ENCODE peak calls at places on chromosomes 3 and 15, in nine cellular contexts. B is right lobe of liver, T is kidney epithelial cell, C is HepG2, A is fibroblast of mammary gland, Q is epithelial cell of esophagus, I is fibroblast of pulmonary artery, Y is lower lobe of right lung, W is cardiac fibroblast. S is an unnamed sample.

GRCh38 chr15:66145242-66146182 is 108.0 kb downstream of the MEGF11 start:
- DNase-seq in Q (no peak), T (peak), I (no peak), C (no peak), A (no peak), Y (no peak), W (no peak), B (no peak), S (no peak)

GRCh38 chr3:128285042-128285924 is 132.0 kb downstream of the EEFSEC start:
- DNase-seq in A (no peak), T (no peak), I (no peak), B (no peak), C (no peak), Y (no peak), W (no peak), Q (no peak), S (no peak)

GRCh38 chr15:73899197-73900128 is 26.1 kb downstream of the TBC1D21 start:
- DNase-seq in C (no peak), I (no peak), W (no peak), Q (no peak), T (no peak), B (no peak), Y (no peak), A (peak), S (no peak)

GRCh38 chr3:64667887-64668581 is 19.8 kb downstream of the ADAMTS9 start:
- DNase-seq in A (no peak), Y (peak), T (no peak), I (no peak), W (no peak), Q (no peak), B (peak), C (no peak), S (no peak)

GRCh38 chr3:149473314-149473990 is 1.0 kb upstream of the TM4SF4 start:
- DNase-seq in I (peak), C (no peak), W (peak), B (no peak), Q (peak), T (peak), Y (peak), A (peak), S (peak)

GRCh38 chr15:93331545-93332117 is 242.6 kb upstream of the RGMA start:
- DNase-seq in I (no peak), T (no peak), Q (no peak), B (no peak), C (no peak), A (no peak), W (no peak), Y (no peak), S (no peak)

GRCh38 chr15:62502451-62502850 is 337.4 kb upstream of the C2CD4B start:
- DNase-seq in A (peak), B (no peak), Q (no peak), Y (no peak), I (no peak), C (no peak), T (no peak), W (no peak), S (no peak)

GRCh38 chr3:123448503-123449091 is at the start of gene ADCY5:
- DNase-seq in I (no peak), A (no peak), T (no peak), B (peak), C (no peak), Y (no peak), Q (peak), W (no peak), S (no peak)

GRCh38 chr3:150147776-150148175 is 177.1 kb upstream of the PFN2 start:
- DNase-seq in T (no peak), A (peak), B (no peak), Y (no peak), W (peak), C (no peak), I (peak), Q (peak), S (peak)

GRCh38 chr3:149247929-149248691 is 26.5 kb upstream of the CP start:
- DNase-seq in Q (peak), I (peak), A (no peak), T (no peak), Y (no peak), W (peak), C (peak), B (no peak), S (peak)

GRCh38 chr3:17640466-17640865 is 102.0 kb downstream of the TBC1D5 start:
- DNase-seq in Y (no peak), A (peak), I (peak), W (peak), C (no peak), Q (peak), B (no peak), T (no peak), S (peak)

GRCh38 chr15:26224266-26224665 is 361.1 kb upstream of the ATP10A start:
- DNase-seq in C (no peak), Y (no peak), I (no peak), B (no peak), Q (no peak), T (no peak), A (no peak), W (no peak), S (no peak)

DNA sequence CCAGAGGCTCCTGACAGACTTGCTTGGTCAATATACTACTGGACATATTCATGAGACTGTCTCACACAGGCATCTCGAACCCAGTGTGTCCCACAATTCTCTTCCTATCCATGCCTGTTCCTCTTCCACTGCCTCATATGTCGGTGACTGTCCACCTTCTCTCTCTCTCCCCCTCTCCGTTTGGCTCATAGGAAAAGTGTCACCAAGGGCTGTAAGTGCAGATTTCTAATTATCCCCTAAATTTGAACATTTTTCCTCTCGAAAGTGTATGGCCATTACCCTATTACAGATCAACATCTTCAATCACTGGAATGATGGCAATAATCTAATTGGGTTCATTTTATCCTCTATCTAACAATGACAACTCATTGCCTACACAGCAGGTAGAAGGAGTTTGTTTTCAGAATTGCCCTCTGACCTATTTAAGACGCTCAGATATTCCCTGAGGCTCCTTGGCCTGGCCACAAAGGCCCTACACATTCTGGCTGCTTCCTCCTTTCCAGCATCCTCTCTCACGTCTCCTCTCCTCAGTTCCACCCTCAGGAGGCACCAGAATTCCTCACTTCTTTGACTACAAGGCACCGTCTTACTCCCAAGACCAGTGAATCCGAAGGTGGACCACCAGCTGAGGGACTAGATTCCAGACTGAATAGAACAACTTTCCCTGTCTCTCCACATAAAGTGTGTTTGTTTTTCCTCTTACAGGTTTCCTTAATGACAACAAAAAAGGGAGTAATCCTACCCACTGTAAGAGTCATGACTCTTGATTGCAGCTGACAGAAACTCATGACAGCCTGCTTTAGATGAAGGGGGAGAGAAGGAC is 22.2 kb upstream of the MUC20 start:
- DNase-seq in Q (no peak), C (no peak), T (no peak), B (no peak), A (no peak), Y (no peak), W (no peak), I (no peak), S (no peak)
- TF ChIP-seq CTCF in Q (no peak), C (no peak), T (no peak), B (no peak), A (no peak), Y (no peak), W (no peak), I (no peak), S (no peak)

DNA sequence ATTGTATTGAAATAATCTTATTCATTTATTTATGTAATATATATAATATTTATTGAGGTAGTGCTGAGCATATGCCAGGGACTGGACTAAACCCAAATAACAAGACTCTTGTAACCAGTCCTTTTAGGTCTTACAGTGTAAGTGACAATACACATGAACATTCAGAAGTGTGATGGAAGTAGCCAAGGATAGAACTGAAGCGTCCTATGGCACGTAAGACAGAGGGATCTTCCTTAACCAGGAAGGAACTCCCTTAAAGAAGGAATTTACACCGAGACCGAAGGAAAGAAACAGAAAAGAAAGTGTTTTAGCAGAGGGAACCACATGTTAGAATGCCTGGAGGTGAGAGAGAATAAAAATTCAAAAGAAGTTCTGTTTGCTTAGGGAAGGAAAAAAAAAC is 23.6 kb upstream of the CLDN1 start:
- DNase-seq in C (no peak), B (no peak), W (no peak), Q (peak), Y (no peak), T (no peak), A (no peak), I (peak), S (peak)
- H3K4me3 ChIP-seq in C (peak), B (peak), W (no peak), Q (no peak), Y (no peak), T (no peak), A (no peak), I (no peak), S (no peak)

GRCh38 chr15:99973351-99973750 is 240.1 kb upstream of the LYSMD4 start:
- DNase-seq in C (no peak), Q (no peak), B (no peak), I (no peak), W (no peak), T (no peak), Y (no peak), A (no peak), S (no peak)
- TF ChIP-seq CTCF in C (no peak), Q (no peak), B (no peak), I (no peak), W (no peak), T (no peak), Y (no peak), A (no peak), S (no peak)

GRCh38 chr3:102183186-102183585 is 251.6 kb upstream of the ZPLD1 start:
- DNase-seq in W (no peak), Y (no peak), C (no peak), A (no peak), T (no peak), B (no peak), I (no peak), Q (no peak), S (no peak)

GRCh38 chr3:102179321-102180290 is 255.2 kb upstream of the ZPLD1 start:
- DNase-seq in Y (no peak), W (peak), C (no peak), T (no peak), A (no peak), Q (peak), I (peak), B (no peak), S (peak)

GRCh38 chr3:102182162-102182561 is 252.7 kb upstream of the ZPLD1 start:
- DNase-seq in I (peak), C (no peak), Q (peak), T (peak), W (peak), A (no peak), Y (no peak), B (no peak), S (peak)

GRCh38 chr3:102180291-102180931 is 254.4 kb upstream of the ZPLD1 start:
- DNase-seq in I (peak), T (peak), B (no peak), Y (no peak), W (peak), C (no peak), Q (peak), A (peak), S (peak)

DNA sequence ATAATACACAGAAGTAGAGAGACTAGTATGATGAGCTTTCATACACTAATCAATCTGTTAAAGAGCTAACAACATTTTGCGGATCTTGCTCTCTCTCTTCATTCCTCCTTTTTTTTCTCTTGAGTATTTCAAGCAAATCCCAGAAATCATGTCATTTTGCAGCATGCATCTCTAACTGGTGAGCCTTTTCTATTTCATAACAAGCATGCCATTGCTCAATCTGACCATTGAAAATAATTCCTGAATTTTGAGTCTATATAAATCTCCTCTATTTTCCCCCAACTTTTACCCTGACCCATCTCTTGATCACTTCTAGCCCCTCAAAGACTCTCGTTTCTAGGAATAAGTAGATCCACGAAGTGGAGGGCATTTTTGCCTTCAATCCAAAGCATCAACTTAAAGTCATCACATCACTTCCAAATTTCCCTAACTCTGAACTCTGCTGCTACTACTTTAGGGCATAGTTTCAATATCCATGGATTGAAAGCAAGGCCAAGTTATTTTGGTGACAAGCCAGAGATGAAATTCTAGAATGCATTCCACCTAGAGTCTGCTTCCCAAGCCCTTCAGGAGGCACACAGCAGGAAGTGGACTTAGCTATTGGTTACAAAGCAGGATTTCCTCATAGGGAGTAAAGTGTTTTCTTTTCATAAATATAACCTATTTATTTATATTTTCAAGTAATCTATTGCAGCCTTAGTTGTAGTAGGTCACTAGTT is 253.5 kb upstream of the ZPLD1 start:
- DNase-seq in T (no peak), C (no peak), B (no peak), W (peak), Y (no peak), I (peak), Q (no peak), A (peak), S (no peak)
- H3K4me3 ChIP-seq in T (no peak), C (no peak), B (no peak), W (no peak), Y (no peak), I (no peak), Q (no peak), A (no peak), S (no peak)

GRCh38 chr3:69352305-69353087 is 33.4 kb downstream of the FRMD4B start:
- DNase-seq in B (no peak), C (no peak), T (no peak), W (no peak), A (no peak), Q (no peak), Y (no peak), I (no peak), S (no peak)

GRCh38 chr3:69353492-69353891 is 32.4 kb downstream of the FRMD4B start:
- DNase-seq in T (no peak), I (peak), Y (peak), C (no peak), Q (no peak), A (no peak), B (peak), W (peak), S (no peak)

GRCh38 chr3:69354948-69355347 is 30.9 kb downstream of the FRMD4B start:
- DNase-seq in I (no peak), Y (no peak), T (no peak), A (peak), C (no peak), W (no peak), Q (peak), B (no peak), S (peak)

GRCh38 chr3:69357196-69357595 is 28.7 kb downstream of the FRMD4B start:
- DNase-seq in A (peak), I (no peak), Y (no peak), B (no peak), C (no peak), T (no peak), Q (peak), W (no peak), S (peak)

DNA sequence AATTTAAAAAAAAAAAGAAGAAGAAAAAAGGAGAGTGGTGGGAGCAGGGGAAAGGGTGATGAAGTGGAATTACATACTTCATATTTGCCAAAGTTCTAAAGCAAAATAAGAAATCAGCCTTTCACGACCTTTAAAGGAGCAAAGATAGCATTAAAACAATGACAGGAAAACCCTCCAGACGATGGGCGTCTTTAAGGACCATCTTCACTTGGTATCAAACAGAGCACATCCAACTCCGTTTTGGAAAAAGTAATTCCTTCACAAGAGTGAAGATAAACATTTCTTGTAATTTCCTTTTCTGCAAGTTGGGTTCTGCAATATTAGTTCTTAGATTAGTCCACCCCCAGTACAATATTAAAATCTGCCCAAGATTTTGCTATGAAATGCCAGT is 32.8 kb downstream of the FRMD4B start:
- DNase-seq in B (no peak), W (no peak), Y (no peak), T (no peak), C (no peak), A (no peak), Q (no peak), I (no peak), S (no peak)
- TF ChIP-seq CTCF in B (no peak), W (no peak), Y (no peak), T (no peak), C (no peak), A (no peak), Q (no peak), I (no peak), S (no peak)

DNA sequence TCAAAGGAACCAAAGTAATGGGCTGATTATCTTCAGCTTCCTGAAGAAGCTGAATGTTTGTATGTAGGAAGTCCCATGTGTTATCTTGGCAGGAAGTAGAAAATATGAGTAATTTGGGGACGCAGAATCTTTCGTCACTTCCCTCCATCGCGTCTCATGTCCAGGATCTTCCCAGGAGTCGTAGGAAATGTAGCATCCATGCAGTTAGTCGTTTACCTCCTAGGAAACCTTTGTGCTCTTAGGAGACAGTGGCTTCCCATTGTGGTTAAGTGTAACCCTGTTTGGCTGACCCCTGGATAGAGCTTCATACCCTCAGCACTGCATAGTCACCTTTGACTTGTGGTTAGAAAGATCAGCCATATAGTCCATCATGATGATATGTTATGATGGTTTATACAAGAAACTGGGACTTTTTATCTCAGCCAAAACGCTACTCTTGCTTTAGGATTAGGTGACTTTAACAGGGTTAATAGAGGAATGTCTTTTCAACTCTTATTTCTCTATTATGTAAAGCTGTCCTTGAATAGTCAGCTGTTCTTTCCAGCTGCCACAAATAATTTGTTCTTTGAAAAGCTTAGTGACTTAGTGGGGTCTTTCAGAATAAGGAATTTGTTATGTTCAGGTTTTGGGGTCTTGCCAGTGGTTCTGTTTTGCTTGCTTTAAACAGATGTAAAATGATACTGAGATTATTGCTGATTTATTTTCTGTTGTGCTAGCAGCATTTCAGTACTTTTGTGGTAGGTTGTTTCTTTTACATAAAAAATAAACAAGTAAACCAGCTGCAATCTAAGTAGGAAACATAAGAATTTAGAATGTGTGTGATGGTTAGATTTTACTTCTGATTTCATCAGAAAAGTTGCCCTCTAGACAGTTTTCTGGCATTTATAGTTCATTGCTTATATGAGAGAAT is 92.1 kb downstream of the KLHL25 start:
- DNase-seq in T (no peak), B (no peak), Q (no peak), W (peak), A (peak), I (peak), C (no peak), Y (no peak), S (no peak)
- H3K4me3 ChIP-seq in T (no peak), B (no peak), Q (no peak), W (no peak), A (no peak), I (no peak), C (no peak), Y (no peak), S (no peak)

GRCh38 chr3:36444909-36445308 is 64.6 kb downstream of the STAC start:
- DNase-seq in A (peak), W (peak), C (no peak), Y (no peak), I (no peak), B (no peak), Q (peak), T (peak), S (peak)
- TF ChIP-seq CTCF in A (no peak), W (no peak), C (no peak), Y (no peak), I (no peak), B (no peak), Q (no peak), T (no peak), S (no peak)

S was measured in bronchial epithelial cell.